ENCODE peak calls at places on chromosome 14, in six cellular contexts. One of them, this sample, is unnamed.

GRCh38 chr14:33568935-33569579 is 381.8 kb downstream of the EGLN3 start:
- DNase-seq in NB4: no peak
- DNase-seq in pancreas: no peak
- DNase-seq in epithelial cell of esophagus: peak
- DNase-seq in K562: no peak
- DNase-seq in mammary epithelial cell: peak
- DNase-seq in this sample: peak

GRCh38 chr14:105260826-105261438 is 12.6 kb downstream of the BTBD6 start:
- DNase-seq in NB4: no peak
- DNase-seq in pancreas: no peak
- DNase-seq in epithelial cell of esophagus: no peak
- DNase-seq in K562: no peak
- DNase-seq in mammary epithelial cell: no peak
- DNase-seq in this sample: no peak

GRCh38 chr14:104092931-104093365 is 7.4 kb downstream of the ASPG start:
- DNase-seq in NB4: no peak
- DNase-seq in pancreas: no peak
- DNase-seq in epithelial cell of esophagus: no peak
- DNase-seq in K562: no peak
- DNase-seq in mammary epithelial cell: no peak
- DNase-seq in this sample: no peak

GRCh38 chr14:29681308-29681707 is 246.3 kb downstream of the PRKD1 start:
- DNase-seq in NB4: no peak
- DNase-seq in pancreas: no peak
- DNase-seq in epithelial cell of esophagus: no peak
- DNase-seq in K562: no peak
- DNase-seq in mammary epithelial cell: peak
- DNase-seq in this sample: no peak

GRCh38 chr14:51428981-51429380 is 188.9 kb downstream of the TMX1 start:
- DNase-seq in NB4: no peak
- DNase-seq in pancreas: no peak
- DNase-seq in epithelial cell of esophagus: peak
- DNase-seq in K562: no peak
- DNase-seq in mammary epithelial cell: no peak
- DNase-seq in this sample: no peak

GRCh38 chr14:103386632-103387329 is 1.6 kb downstream of the MARK3 start:
- DNase-seq in NB4: peak
- DNase-seq in pancreas: no peak
- DNase-seq in epithelial cell of esophagus: peak
- DNase-seq in K562: no peak
- DNase-seq in mammary epithelial cell: no peak
- DNase-seq in this sample: no peak

GRCh38 chr14:77612011-77612620 is 4.3 kb downstream of the SPTLC2 start:
- DNase-seq in NB4: no peak
- DNase-seq in pancreas: no peak
- DNase-seq in epithelial cell of esophagus: peak
- DNase-seq in K562: no peak
- DNase-seq in mammary epithelial cell: no peak
- DNase-seq in this sample: no peak

GRCh38 chr14:28952707-28953106 is 186.1 kb downstream of the FOXG1 start:
- DNase-seq in NB4: no peak
- DNase-seq in pancreas: no peak
- DNase-seq in epithelial cell of esophagus: no peak
- DNase-seq in K562: no peak
- DNase-seq in mammary epithelial cell: no peak
- DNase-seq in this sample: no peak

GRCh38 chr14:64410084-64410774 is 22.1 kb downstream of the MTHFD1 start:
- DNase-seq in NB4: peak
- DNase-seq in pancreas: no peak
- DNase-seq in epithelial cell of esophagus: peak
- DNase-seq in K562: no peak
- DNase-seq in mammary epithelial cell: peak
- DNase-seq in this sample: peak

GRCh38 chr14:28772613-28773012 is 6.0 kb downstream of the FOXG1 start:
- DNase-seq in NB4: no peak
- DNase-seq in pancreas: no peak
- DNase-seq in epithelial cell of esophagus: no peak
- DNase-seq in K562: no peak
- DNase-seq in mammary epithelial cell: no peak
- DNase-seq in this sample: no peak

GRCh38 chr14:54676822-54677708 is 110.1 kb downstream of the SAMD4A start:
- DNase-seq in NB4: no peak
- DNase-seq in pancreas: no peak
- DNase-seq in epithelial cell of esophagus: peak
- DNase-seq in K562: no peak
- DNase-seq in mammary epithelial cell: peak
- DNase-seq in this sample: peak

GRCh38 chr14:69715725-69716482 is 51.0 kb upstream of the SRSF5 start:
- DNase-seq in NB4: no peak
- DNase-seq in pancreas: peak
- DNase-seq in epithelial cell of esophagus: peak
- DNase-seq in K562: no peak
- DNase-seq in mammary epithelial cell: peak
- DNase-seq in this sample: peak

GRCh38 chr14:61575751-61576150 is 119.6 kb upstream of the HIF1A start:
- DNase-seq in NB4: no peak
- DNase-seq in pancreas: no peak
- DNase-seq in epithelial cell of esophagus: no peak
- DNase-seq in K562: no peak
- DNase-seq in mammary epithelial cell: no peak
- DNase-seq in this sample: no peak

GRCh38 chr14:102262894-102263462 is 42.0 kb downstream of the MOK start:
- DNase-seq in NB4: peak
- DNase-seq in pancreas: no peak
- DNase-seq in epithelial cell of esophagus: peak
- DNase-seq in K562: no peak
- DNase-seq in mammary epithelial cell: peak
- DNase-seq in this sample: peak

GRCh38 chr14:93067088-93067487 is 48.6 kb downstream of the ITPK1 start:
- DNase-seq in NB4: no peak
- DNase-seq in pancreas: no peak
- DNase-seq in epithelial cell of esophagus: no peak
- DNase-seq in K562: no peak
- DNase-seq in mammary epithelial cell: no peak
- DNase-seq in this sample: no peak

GRCh38 chr14:55505846-55506245 is 65.4 kb upstream of the TBPL2 start:
- DNase-seq in NB4: no peak
- DNase-seq in pancreas: no peak
- DNase-seq in epithelial cell of esophagus: no peak
- DNase-seq in K562: no peak
- DNase-seq in mammary epithelial cell: no peak
- DNase-seq in this sample: no peak

GRCh38 chr14:90698379-90698869 is 117.8 kb downstream of the TTC7B start:
- DNase-seq in NB4: no peak
- DNase-seq in pancreas: peak
- DNase-seq in epithelial cell of esophagus: no peak
- DNase-seq in K562: no peak
- DNase-seq in mammary epithelial cell: no peak
- DNase-seq in this sample: no peak

GRCh38 chr14:75200451-75200850 is 24.0 kb upstream of the TMED10 start:
- DNase-seq in NB4: no peak
- DNase-seq in pancreas: peak
- DNase-seq in epithelial cell of esophagus: peak
- DNase-seq in K562: no peak
- DNase-seq in mammary epithelial cell: peak
- DNase-seq in this sample: peak

GRCh38 chr14:28703482-28703881 is 63.1 kb upstream of the FOXG1 start:
- DNase-seq in NB4: no peak
- DNase-seq in pancreas: no peak
- DNase-seq in epithelial cell of esophagus: no peak
- DNase-seq in K562: no peak
- DNase-seq in mammary epithelial cell: no peak
- DNase-seq in this sample: no peak

GRCh38 chr14:55129086-55129427 is at the start of gene LGALS3:
- DNase-seq in NB4: peak
- DNase-seq in pancreas: peak
- DNase-seq in epithelial cell of esophagus: peak
- DNase-seq in K562: peak
- DNase-seq in mammary epithelial cell: peak
- DNase-seq in this sample: peak

GRCh38 chr14:91417983-91418386 is 365 bp upstream of the CCDC88C start:
- DNase-seq in NB4: peak
- DNase-seq in pancreas: peak
- DNase-seq in epithelial cell of esophagus: peak
- DNase-seq in K562: peak
- DNase-seq in mammary epithelial cell: no peak
- DNase-seq in this sample: peak

GRCh38 chr14:99155173-99155777 is 116.7 kb downstream of the BCL11B start:
- DNase-seq in NB4: peak
- DNase-seq in pancreas: no peak
- DNase-seq in epithelial cell of esophagus: peak
- DNase-seq in K562: no peak
- DNase-seq in mammary epithelial cell: no peak
- DNase-seq in this sample: peak

GRCh38 chr14:45377201-45377600 is 124.2 kb upstream of the MIS18BP1 start:
- DNase-seq in NB4: no peak
- DNase-seq in pancreas: no peak
- DNase-seq in epithelial cell of esophagus: no peak
- DNase-seq in K562: no peak
- DNase-seq in mammary epithelial cell: no peak
- DNase-seq in this sample: no peak
- TF ChIP-seq CTCF in NB4: no peak
- TF ChIP-seq CTCF in pancreas: no peak
- TF ChIP-seq CTCF in epithelial cell of esophagus: no peak
- TF ChIP-seq CTCF in K562: no peak
- TF ChIP-seq CTCF in mammary epithelial cell: no peak
- TF ChIP-seq CTCF in this sample: no peak

DNA sequence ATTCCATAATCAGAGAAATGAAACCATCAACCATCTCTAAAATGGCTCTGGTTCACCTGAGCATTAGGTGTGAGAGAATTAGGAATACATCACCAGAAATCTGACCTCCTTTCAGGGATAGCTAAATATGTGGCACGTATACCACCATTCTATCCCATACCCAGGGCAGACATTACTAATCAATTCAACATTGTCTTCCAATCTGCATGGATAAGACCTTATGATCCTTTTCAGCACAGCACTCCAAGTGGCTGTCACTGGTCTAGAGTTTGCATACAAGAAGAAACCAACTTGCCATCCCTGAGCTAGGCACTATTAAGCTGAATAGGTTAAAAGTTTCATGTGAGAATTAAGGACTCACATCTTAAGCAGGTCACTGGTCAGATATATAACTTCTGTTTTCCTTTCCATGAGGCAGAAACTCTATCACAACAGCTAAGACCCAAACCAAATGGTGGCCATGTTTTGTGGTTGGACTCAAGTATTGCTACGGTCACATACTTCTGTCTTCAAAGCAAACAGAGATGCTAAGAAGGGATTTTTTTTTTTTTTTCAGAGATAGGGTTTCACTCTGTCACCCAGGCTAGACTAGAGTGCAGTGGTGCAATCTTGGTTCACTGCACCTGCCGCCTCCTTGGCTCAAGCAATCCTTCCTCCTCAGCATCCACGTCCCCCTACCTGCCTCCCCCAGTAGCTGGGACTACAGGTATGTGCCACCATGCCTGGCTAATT is 249.0 kb downstream of the DPF3 start:
- DNase-seq in NB4: peak
- DNase-seq in pancreas: no peak
- DNase-seq in epithelial cell of esophagus: no peak
- DNase-seq in K562: peak
- DNase-seq in mammary epithelial cell: no peak
- DNase-seq in this sample: no peak
- TF ChIP-seq CTCF in NB4: no peak
- TF ChIP-seq CTCF in pancreas: no peak
- TF ChIP-seq CTCF in epithelial cell of esophagus: no peak
- TF ChIP-seq CTCF in K562: no peak
- TF ChIP-seq CTCF in mammary epithelial cell: no peak
- TF ChIP-seq CTCF in this sample: no peak

GRCh38 chr14:21210023-21210422 is 54.2 kb upstream of the OR5AU1 start:
- DNase-seq in NB4: no peak
- DNase-seq in pancreas: no peak
- DNase-seq in epithelial cell of esophagus: no peak
- DNase-seq in K562: no peak
- DNase-seq in mammary epithelial cell: no peak
- DNase-seq in this sample: no peak
- TF ChIP-seq CTCF in NB4: no peak
- TF ChIP-seq CTCF in pancreas: no peak
- TF ChIP-seq CTCF in epithelial cell of esophagus: no peak
- TF ChIP-seq CTCF in K562: no peak
- TF ChIP-seq CTCF in mammary epithelial cell: no peak
- TF ChIP-seq CTCF in this sample: no peak

GRCh38 chr14:73249564-73250316 is 12.4 kb downstream of the PAPLN start:
- DNase-seq in NB4: no peak
- DNase-seq in pancreas: no peak
- DNase-seq in epithelial cell of esophagus: no peak
- DNase-seq in K562: no peak
- DNase-seq in mammary epithelial cell: no peak
- DNase-seq in this sample: no peak
- TF ChIP-seq CTCF in NB4: no peak
- TF ChIP-seq CTCF in pancreas: no peak
- TF ChIP-seq CTCF in epithelial cell of esophagus: no peak
- TF ChIP-seq CTCF in K562: no peak
- TF ChIP-seq CTCF in mammary epithelial cell: no peak
- TF ChIP-seq CTCF in this sample: no peak

DNA sequence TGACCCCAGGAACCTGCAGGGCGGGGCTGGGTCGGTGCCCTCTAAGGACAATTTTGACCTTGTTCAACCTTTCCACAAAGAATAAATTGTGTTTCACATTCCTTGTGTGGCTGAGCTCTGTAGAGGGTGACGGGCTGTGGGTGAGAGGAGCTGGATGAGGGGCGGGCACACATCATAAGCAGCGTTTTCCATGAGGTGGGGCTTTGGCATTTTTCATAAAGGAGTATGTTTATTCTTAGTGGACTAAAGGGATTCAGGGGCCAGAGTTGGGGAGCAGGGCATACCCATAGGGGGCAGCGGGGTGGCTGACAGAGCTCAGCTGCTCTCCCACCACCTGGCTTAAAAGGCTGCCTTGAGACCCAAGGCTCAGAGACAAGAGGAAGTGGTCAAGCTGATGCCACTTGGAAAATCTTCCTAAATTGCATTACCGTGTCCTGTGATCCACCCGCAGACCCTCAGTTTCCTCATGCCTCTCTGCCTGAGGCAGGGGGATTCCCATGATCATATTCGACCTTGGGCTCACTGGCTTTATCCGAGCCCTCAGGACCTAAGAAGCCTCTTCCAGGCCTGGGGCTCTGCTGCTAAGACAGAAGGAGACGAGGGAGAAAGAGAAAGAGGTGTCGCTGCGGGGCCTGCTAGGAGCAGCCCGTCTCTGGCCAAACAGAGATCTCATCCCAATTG is 11.4 kb downstream of the MMP14 start:
- DNase-seq in NB4: peak
- DNase-seq in pancreas: no peak
- DNase-seq in epithelial cell of esophagus: peak
- DNase-seq in K562: no peak
- DNase-seq in mammary epithelial cell: peak
- DNase-seq in this sample: no peak
- TF ChIP-seq CTCF in NB4: peak
- TF ChIP-seq CTCF in pancreas: no peak
- TF ChIP-seq CTCF in epithelial cell of esophagus: no peak
- TF ChIP-seq CTCF in K562: no peak
- TF ChIP-seq CTCF in mammary epithelial cell: peak
- TF ChIP-seq CTCF in this sample: no peak

This sample was measured in MCF 10A.